ENCODE peak calls at places on chromosomes 7 and 10, in four cellular contexts. C is H1, N is WTC11, L is K562. O is an unnamed sample.

GRCh38 chr7:159144756-159145543 is at the start of gene VIPR2:
- DNase-seq in C (no peak), N (peak; percentile 74), L (no peak), O (peak; percentile 72)

GRCh38 chr10:123379156-123379555 is 225.0 kb downstream of the BUB3 start:
- DNase-seq in C (no peak), N (peak; percentile 37), L (no peak), O (no peak)

GRCh38 chr7:2753148-2753547 is 65.1 kb downstream of the AMZ1 start:
- DNase-seq in C (no peak), N (no peak), L (no peak), O (no peak)

GRCh38 chr7:22632674-22633073 is 94.3 kb upstream of the IL6 start:
- DNase-seq in C (no peak), N (no peak), L (no peak), O (no peak)

GRCh38 chr10:4772202-4772570 is 53.8 kb upstream of the AKR1E2 start:
- DNase-seq in C (no peak), N (no peak), L (no peak), O (no peak)

GRCh38 chr10:124210263-124210662 is 116.9 kb upstream of the CHST15 start:
- DNase-seq in C (no peak), N (no peak), L (no peak), O (no peak)

GRCh38 chr10:61896854-61897661 is 4.4 kb upstream of the ARID5B start:
- DNase-seq in C (peak; percentile 68), N (peak; percentile 58), L (peak; percentile 89), O (peak; percentile 67)

GRCh38 chr7:112207106-112207592 is 654 bp downstream of the ZNF277 start:
- DNase-seq in C (no peak), N (no peak), L (peak; percentile 28), O (peak; percentile 44)

GRCh38 chr10:77811831-77812430 is 114.6 kb downstream of the DLG5 start:
- DNase-seq in C (no peak), N (no peak), L (no peak), O (no peak)

GRCh38 chr10:126384269-126384873 is 3.9 kb downstream of the ADAM12 start:
- DNase-seq in C (no peak), N (no peak), L (no peak), O (no peak)

GRCh38 chr10:50917486-50917885 is 32.1 kb upstream of the A1CF start:
- DNase-seq in C (no peak), N (no peak), L (no peak), O (no peak)

GRCh38 chr7:158188676-158189075 is 398.9 kb downstream of the PTPRN2 start:
- DNase-seq in C (no peak), N (no peak), L (no peak), O (no peak)

GRCh38 chr7:149869867-149870266 is 3.9 kb upstream of the ATP6V0E2 start:
- DNase-seq in C (no peak), N (no peak), L (no peak), O (no peak)

GRCh38 chr10:18312385-18313145 is 172.3 kb downstream of the CACNB2 start:
- DNase-seq in C (no peak), N (no peak), L (peak; percentile 11), O (peak; percentile 64)

GRCh38 chr7:51111256-51111655 is 205.4 kb downstream of the COBL start:
- DNase-seq in C (no peak), N (no peak), L (no peak), O (no peak)

GRCh38 chr7:66110861-66111260 is 3.8 kb upstream of the CRCP start:
- DNase-seq in C (no peak), N (no peak), L (no peak), O (no peak)

GRCh38 chr10:70265032-70265689 is 18.6 kb downstream of the NPFFR1 start:
- DNase-seq in C (peak; percentile 57), N (peak; percentile 69), L (peak; percentile 54), O (peak; percentile 39)

GRCh38 chr7:40761757-40762342 is 627.0 kb downstream of the SUGCT start:
- DNase-seq in C (no peak), N (peak; percentile 20), L (no peak), O (no peak)

GRCh38 chr10:86048571-86048970 is 318.0 kb downstream of the GRID1 start:
- DNase-seq in C (no peak), N (no peak), L (no peak), O (no peak)

GRCh38 chr10:106682175-106682574 is 482.3 kb downstream of the SORCS1 start:
- DNase-seq in C (no peak), N (no peak), L (no peak), O (no peak)

GRCh38 chr10:71527135-71527534 is 130.4 kb downstream of the CDH23 start:
- DNase-seq in C (no peak), N (no peak), L (no peak), O (no peak)

GRCh38 chr7:4143511-4144160 is 538.5 kb upstream of the FOXK1 start:
- DNase-seq in C (no peak), N (no peak), L (no peak), O (no peak)

GRCh38 chr10:36373424-36374096 is 731.5 kb upstream of the FZD8 start:
- DNase-seq in C (no peak), N (peak; percentile 26), L (no peak), O (peak; percentile 10)

GRCh38 chr10:60335708-60336107 is 54.0 kb downstream of the ANK3 start:
- DNase-seq in C (no peak), N (no peak), L (no peak), O (no peak)

GRCh38 chr7:103632972-103633371 is 187.0 kb upstream of the SLC26A5 start:
- DNase-seq in C (no peak), N (no peak), L (no peak), O (no peak)

GRCh38 chr7:68155676-68156075 is 1159.0 kb downstream of the TYW1 start:
- DNase-seq in C (no peak), N (no peak), L (no peak), O (no peak)

DNA sequence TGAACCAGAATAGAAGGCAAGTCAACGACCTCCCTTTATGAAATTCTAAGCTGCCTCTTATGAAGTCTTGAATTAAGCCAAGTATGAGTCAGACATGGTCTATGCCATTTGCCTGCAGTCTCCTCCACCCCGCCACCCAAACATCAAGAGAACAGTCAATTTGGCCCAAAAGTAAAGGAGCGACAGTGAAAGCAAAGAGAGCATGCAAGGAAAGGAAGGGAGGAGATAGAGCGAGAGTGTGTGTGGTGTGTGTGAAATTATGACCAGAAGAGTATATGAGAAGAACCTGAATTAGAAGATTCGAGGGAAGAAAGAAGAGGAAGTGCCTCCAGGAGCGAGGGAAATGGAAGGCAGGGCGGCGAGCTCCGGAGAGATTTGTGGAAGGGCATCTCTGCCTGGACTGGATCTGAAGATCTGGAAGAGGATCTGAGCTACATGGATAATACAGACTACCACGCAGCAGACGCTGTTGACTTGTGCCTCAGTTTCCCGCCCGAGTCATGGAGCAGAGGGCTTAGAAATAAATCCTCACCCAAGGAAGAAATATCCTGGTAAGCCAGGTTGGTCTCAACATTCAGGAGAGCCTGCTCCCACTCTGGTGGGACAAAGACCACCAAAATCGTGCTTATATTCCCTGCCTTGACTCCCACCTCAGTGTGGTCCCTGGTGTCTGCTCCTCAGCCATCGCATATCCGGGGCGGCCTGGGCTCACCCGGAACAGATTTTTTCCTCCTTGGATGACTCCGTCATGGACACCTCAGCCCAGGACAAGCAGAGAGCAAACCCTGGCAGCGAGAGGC is 459 bp downstream of the ZDHHC6 start:
- DNase-seq in C (no peak), N (no peak), L (no peak), O (no peak)
- TF ChIP-seq TEAD4 in C (no peak), N (no peak), L (no peak), O (no peak)

GRCh38 chr10:88702848-88703597 is 3.0 kb upstream of the LIPK start:
- DNase-seq in C (peak; percentile 66), N (peak; percentile 39), L (no peak), O (no peak)

GRCh38 chr10:88705951-88706350 is at the start of gene LIPK:
- DNase-seq in C (no peak), N (no peak), L (no peak), O (no peak)

GRCh38 chr10:88707429-88708110 is 1.5 kb downstream of the LIPK start:
- DNase-seq in C (no peak), N (no peak), L (no peak), O (no peak)
- TF ChIP-seq MAX in C (no peak), N (no peak), L (no peak), O (peak; percentile 16)

GRCh38 chr7:17109017-17109416 is 189.4 kb upstream of the AHR start:
- DNase-seq in C (no peak), N (no peak), L (no peak), O (no peak)
- TF ChIP-seq TEAD4 in C (no peak), N (no peak), L (no peak), O (no peak)

GRCh38 chr7:87220026-87220733 is 648 bp upstream of the TMEM243 start:
- DNase-seq in C (peak; percentile 25), N (peak; percentile 83), L (peak; percentile 62), O (peak; percentile 97)

GRCh38 chr7:87220734-87221215 is 1.2 kb upstream of the TMEM243 start:
- DNase-seq in C (no peak), N (peak; percentile 17), L (no peak), O (peak; percentile 42)

GRCh38 chr7:87219545-87220025 is at the start of gene TMEM243:
- DNase-seq in C (no peak), N (peak; percentile 46), L (peak; percentile 66), O (peak; percentile 88)

GRCh38 chr7:87217983-87218653 is 1.4 kb downstream of the TMEM243 start:
- DNase-seq in C (no peak), N (no peak), L (no peak), O (no peak)

GRCh38 chr7:87218941-87219544 is 489 bp downstream of the TMEM243 start:
- DNase-seq in C (peak; percentile 25), N (peak; percentile 65), L (peak; percentile 39), O (peak; percentile 60)
- TF ChIP-seq MAX in C (no peak), N (no peak), L (no peak), O (no peak)